ENCODE peak calls at places on chromosome 9, in four cellular contexts. K is tibial nerve, F is stomach, J is heart right ventricle. S is an unnamed sample.

GRCh38 chr9:95286151-95286550 is 31.4 kb downstream of the FANCC start:
- DNase-seq in K (no peak), F (no peak), J (no peak), S (no peak)

GRCh38 chr9:87567047-87567446 is 69.4 kb downstream of the DAPK1 start:
- DNase-seq in K (no peak), F (peak; percentile 63), J (no peak), S (no peak)

GRCh38 chr9:121870271-121870670 is 218.8 kb downstream of the DAB2IP start:
- DNase-seq in K (no peak), F (no peak), J (no peak), S (no peak)

GRCh38 chr9:17802249-17802857 is 223.5 kb downstream of the SH3GL2 start:
- DNase-seq in K (no peak), F (no peak), J (no peak), S (no peak)

GRCh38 chr9:124381073-124381945 is 33.9 kb downstream of the PSMB7 start:
- DNase-seq in K (no peak), F (no peak), J (no peak), S (no peak)

GRCh38 chr9:71760901-71761300 is 7.4 kb downstream of the CEMIP2 start:
- DNase-seq in K (no peak), F (no peak), J (no peak), S (no peak)

GRCh38 chr9:22214021-22214420 is 204.9 kb upstream of the CDKN2B start:
- DNase-seq in K (no peak), F (no peak), J (no peak), S (no peak)

GRCh38 chr9:22171691-22172090 is 162.6 kb upstream of the CDKN2B start:
- DNase-seq in K (no peak), F (no peak), J (no peak), S (no peak)

GRCh38 chr9:134214395-134214765 is 50.0 kb upstream of the RNU6ATAC start:
- DNase-seq in K (no peak), F (no peak), J (peak; percentile 13), S (peak; percentile 10)

GRCh38 chr9:109351032-109351431 is 30.2 kb upstream of the EPB41L4B start:
- DNase-seq in K (no peak), F (no peak), J (no peak), S (no peak)

GRCh38 chr9:2227468-2227867 is 212.3 kb downstream of the SMARCA2 start:
- DNase-seq in K (no peak), F (no peak), J (no peak), S (no peak)

GRCh38 chr9:131721096-131721495 is 18.8 kb downstream of the RAPGEF1 start:
- DNase-seq in K (no peak), F (no peak), J (no peak), S (no peak)

GRCh38 chr9:96581823-96582598 is 37.6 kb downstream of the CDC14B start:
- DNase-seq in K (no peak), F (no peak), J (no peak), S (no peak)

GRCh38 chr9:76756273-76756650 is 8.0 kb upstream of the PCA3 start:
- DNase-seq in K (peak; percentile 12), F (no peak), J (peak; percentile 20), S (peak; percentile 19)

GRCh38 chr9:3508078-3508431 is 17.7 kb downstream of the RFX3 start:
- DNase-seq in K (no peak), F (no peak), J (no peak), S (no peak)

GRCh38 chr9:79665926-79666325 is 94.2 kb downstream of the TLE4 start:
- DNase-seq in K (no peak), F (no peak), J (no peak), S (no peak)
- H3K4me1 ChIP-seq in K (peaks cover 19% of the 10 kb centered on the region), F (peaks cover 79% of the 10 kb centered on the region), J (peaks cover 56% of the 10 kb centered on the region), S (peaks cover 24% of the 10 kb centered on the region)

GRCh38 chr9:6080154-6080716 is 64.8 kb upstream of the RANBP6 start:
- DNase-seq in K (peak; percentile 68), F (peak; percentile 86), J (peak; percentile 86), S (peak; percentile 93)
- TF ChIP-seq CTCF in K (no peak), F (peak; percentile 44), J (peak; percentile 15), S (no peak)

GRCh38 chr9:101369884-101370531 is 14.8 kb downstream of the BAAT start:
- DNase-seq in K (no peak), F (no peak), J (no peak), S (no peak)
- H3K27ac ChIP-seq in K (no peak overlapping the region), F (no peak overlapping the region), J (no peak overlapping the region), S (no peak overlapping the region)

GRCh38 chr9:127968717-127969383 is 11.9 kb downstream of the EEIG1 start:
- DNase-seq in K (no peak), F (peak; percentile 84), J (peak; percentile 80), S (peak; percentile 62)
- H3K4me1 ChIP-seq in K (peaks cover 96% of the 10 kb centered on the region), F (peaks cover 100% of the 10 kb centered on the region), J (peaks cover 100% of the 10 kb centered on the region), S (peaks cover 88% of the 10 kb centered on the region)

GRCh38 chr9:34675048-34675714 is 12.7 kb upstream of the CCL27 start:
- DNase-seq in K (peak; percentile 64), F (peak; percentile 64), J (peak; percentile 57), S (peak; percentile 66)
- TF ChIP-seq CTCF in K (peak; percentile 46), F (peak; percentile 44), J (peak; percentile 60), S (peak; percentile 40)

GRCh38 chr9:120412425-120412951 is 167.5 kb downstream of the CDK5RAP2 start:
- DNase-seq in K (no peak), F (no peak), J (no peak), S (no peak)
- H3K27ac ChIP-seq in K (no peak overlapping the region), F (peak overlapping the region; percentile 49), J (peak overlapping the region; percentile 69), S (peak overlapping the region; percentile 27)

DNA sequence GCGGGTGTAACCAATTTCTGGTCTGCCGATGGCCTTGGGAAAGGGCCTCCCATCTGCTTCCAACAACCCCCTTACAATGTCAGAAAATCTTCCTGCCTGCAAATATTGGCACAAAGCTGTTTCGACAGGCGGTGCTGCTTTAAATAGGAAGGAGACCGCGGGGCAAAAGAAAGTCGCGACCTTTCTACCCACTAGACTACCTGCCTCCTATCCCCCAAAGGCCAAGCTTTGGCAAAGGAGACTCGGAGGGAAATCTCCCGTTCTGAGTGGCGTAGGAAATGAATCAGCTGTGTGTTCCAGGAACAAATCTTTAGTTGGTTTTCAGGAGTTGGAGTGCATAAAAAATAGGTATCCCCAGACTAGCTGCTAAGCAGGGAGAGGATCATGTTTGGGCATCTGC is 36.8 kb upstream of the NFIB start:
- DNase-seq in K (no peak), F (no peak), J (no peak), S (no peak)
- H3K4me1 ChIP-seq in K (peaks cover 31% of the 10 kb centered on the region), F (peaks cover 63% of the 10 kb centered on the region), J (peaks cover 65% of the 10 kb centered on the region), S (peaks cover 23% of the 10 kb centered on the region)

GRCh38 chr9:107759009-107759822 is 269.6 kb upstream of the KLF4 start:
- DNase-seq in K (no peak), F (no peak), J (no peak), S (no peak)

GRCh38 chr9:107760469-107761242 is 271.1 kb upstream of the KLF4 start:
- DNase-seq in K (no peak), F (no peak), J (peak; percentile 30), S (peak; percentile 63)

GRCh38 chr9:107759823-107760166 is 270.2 kb upstream of the KLF4 start:
- DNase-seq in K (no peak), F (no peak), J (no peak), S (no peak)

GRCh38 chr9:107756091-107756490 is 266.5 kb upstream of the KLF4 start:
- DNase-seq in K (no peak), F (no peak), J (no peak), S (no peak)

DNA sequence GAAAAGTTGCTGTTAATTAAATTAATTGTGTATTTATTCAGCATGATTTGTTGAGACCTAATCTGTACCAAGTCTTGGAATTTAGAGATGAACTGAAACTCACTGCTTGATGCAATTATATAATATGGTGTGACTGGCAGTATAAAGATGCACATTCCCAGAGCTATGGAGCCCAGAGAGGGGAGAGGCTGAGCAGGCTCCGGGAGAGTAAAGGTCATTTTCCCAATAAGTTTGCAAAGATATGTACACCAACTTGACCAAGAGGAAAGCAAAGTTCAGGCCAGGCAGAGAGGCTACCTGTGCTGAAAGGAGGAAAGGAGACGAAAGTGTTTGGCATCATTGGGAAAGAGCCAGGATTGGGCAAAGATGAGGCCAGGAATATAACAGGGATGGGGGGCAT is 271.7 kb upstream of the KLF4 start:
- DNase-seq in K (no peak), F (no peak), J (no peak), S (no peak)
- TF ChIP-seq CTCF in K (no peak), F (no peak), J (no peak), S (no peak)

DNA sequence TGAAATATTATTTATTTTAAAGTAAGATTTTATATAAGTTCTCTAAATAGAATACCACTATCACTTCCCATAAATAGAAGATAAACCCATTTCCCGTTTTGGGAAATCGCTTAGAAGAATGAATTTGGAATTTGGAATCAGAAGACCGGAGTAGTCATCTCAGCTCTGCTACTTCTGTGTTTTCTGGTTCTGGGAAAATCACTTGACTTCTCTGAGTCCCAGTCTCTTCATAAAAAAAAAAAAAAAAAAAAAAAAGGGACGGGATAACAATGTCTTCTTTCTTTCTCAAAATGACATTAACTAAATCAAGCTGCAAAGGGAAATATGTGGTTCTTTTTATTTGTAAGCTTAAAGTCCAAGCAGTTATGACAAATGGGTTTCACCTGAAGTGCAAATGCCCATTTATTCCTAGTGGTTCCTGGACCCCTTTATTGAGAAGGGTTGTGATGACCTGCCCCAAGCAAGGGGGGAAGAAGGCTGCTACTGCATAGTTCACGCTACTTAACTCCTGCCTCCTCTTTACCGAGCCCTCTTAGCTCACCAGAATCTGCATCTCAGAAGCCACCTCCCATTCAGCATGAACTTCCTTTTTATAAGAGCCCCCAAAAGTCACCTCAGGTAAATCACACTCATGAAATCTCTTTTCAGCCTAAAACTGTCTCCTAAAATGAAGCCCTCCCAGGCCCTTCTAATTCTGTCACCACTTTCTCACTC is 26.4 kb upstream of the C9orf72 start:
- DNase-seq in K (no peak), F (no peak), J (no peak), S (no peak)
- H3K27ac ChIP-seq in K (no peak overlapping the region), F (peak overlapping the region; percentile 55), J (peak overlapping the region; percentile 58), S (no peak overlapping the region)

S was measured in psoas muscle.